ENCODE peak calls at places on chromosomes 4 and X, in nine cellular contexts. Q, H, V, Y, A, S, J, R and N are unnamed samples.

GRCh38 chr4:53780736-53781400 is 189.6 kb upstream of the LNX1 start:
- DNase-seq in Q (no peak), H (no peak), V (peak), Y (no peak), A (no peak), S (no peak), J (no peak), R (no peak), N (no peak)

GRCh38 chr4:128775477-128775876 is 34.0 kb upstream of the JADE1 start:
- DNase-seq in Q (no peak), H (no peak), V (no peak), Y (no peak), A (no peak), S (no peak), J (no peak), R (no peak), N (no peak)

GRCh38 chrX:28552322-28552721 is 34.9 kb upstream of the IL1RAPL1 start:
- DNase-seq in Q (no peak), H (no peak), V (no peak), Y (no peak), A (no peak), S (no peak), J (no peak), R (no peak), N (no peak)

GRCh38 chr4:82688091-82688815 is 110.3 kb downstream of the SCD5 start:
- DNase-seq in Q (no peak), H (no peak), V (no peak), Y (no peak), A (no peak), S (no peak), J (no peak), R (no peak), N (no peak)

GRCh38 chr4:102447413-102447812 is 53.7 kb upstream of the NFKB1 start:
- DNase-seq in Q (no peak), H (no peak), V (no peak), Y (no peak), A (no peak), S (no peak), J (no peak), R (no peak), N (no peak)

GRCh38 chrX:47746446-47746845 is 87.5 kb upstream of the UXT start:
- DNase-seq in Q (no peak), H (no peak), V (no peak), Y (no peak), A (no peak), S (no peak), J (no peak), R (no peak), N (peak)

GRCh38 chr4:92304636-92305035 is 870 bp downstream of the GRID2 start:
- DNase-seq in Q (no peak), H (no peak), V (no peak), Y (no peak), A (no peak), S (no peak), J (no peak), R (no peak), N (no peak)

GRCh38 chrX:112147206-112147605 is 64.6 kb upstream of the TRPC5 start:
- DNase-seq in Q (peak), H (no peak), V (peak), Y (no peak), A (no peak), S (no peak), J (no peak), R (no peak), N (no peak)

GRCh38 chr4:98468744-98469143 is 189.7 kb downstream of the TSPAN5 start:
- DNase-seq in Q (no peak), H (no peak), V (no peak), Y (no peak), A (no peak), S (no peak), J (no peak), R (no peak), N (peak)

GRCh38 chr4:145852256-145852839 is 86.3 kb downstream of the ZNF827 start:
- DNase-seq in Q (no peak), H (no peak), V (no peak), Y (no peak), A (no peak), S (no peak), J (no peak), R (no peak), N (no peak)

GRCh38 chrX:49673394-49673793 is 22.4 kb downstream of the PAGE1 start:
- DNase-seq in Q (peak), H (no peak), V (no peak), Y (no peak), A (no peak), S (no peak), J (no peak), R (no peak), N (no peak)

GRCh38 chr4:27387706-27388105 is 527.1 kb downstream of the STIM2 start:
- DNase-seq in Q (no peak), H (no peak), V (no peak), Y (no peak), A (no peak), S (no peak), J (no peak), R (no peak), N (no peak)

GRCh38 chrX:135707880-135708279 is 5.6 kb upstream of the CT45A1 start:
- DNase-seq in Q (peak), H (no peak), V (peak), Y (no peak), A (no peak), S (no peak), J (peak), R (peak), N (no peak)

GRCh38 chrX:70354726-70355125 is 64.8 kb downstream of the KIF4A start:
- DNase-seq in Q (no peak), H (no peak), V (no peak), Y (no peak), A (no peak), S (no peak), J (no peak), R (no peak), N (no peak)

GRCh38 chr4:176545886-176546285 is 226.1 kb downstream of the SPCS3 start:
- DNase-seq in Q (no peak), H (no peak), V (no peak), Y (no peak), A (no peak), S (no peak), J (no peak), R (no peak), N (no peak)

GRCh38 chrX:150704030-150704613 is 10.9 kb downstream of the MTMR1 start:
- DNase-seq in Q (no peak), H (no peak), V (no peak), Y (no peak), A (no peak), S (no peak), J (no peak), R (no peak), N (no peak)

GRCh38 chrX:13404364-13404763 is 84.5 kb upstream of the ATXN3L start:
- DNase-seq in Q (no peak), H (no peak), V (no peak), Y (no peak), A (no peak), S (no peak), J (no peak), R (no peak), N (no peak)

GRCh38 chr4:24229976-24230375 is 340.1 kb upstream of the PPARGC1A start:
- DNase-seq in Q (no peak), H (no peak), V (no peak), Y (no peak), A (no peak), S (no peak), J (no peak), R (no peak), N (no peak)

GRCh38 chr4:183098080-183098722 is 856 bp upstream of the WWC2 start:
- DNase-seq in Q (peak), H (peak), V (peak), Y (peak), A (peak), S (peak), J (peak), R (peak), N (peak)

GRCh38 chr4:6105311-6105911 is 87.2 kb upstream of the C4orf50 start:
- DNase-seq in Q (no peak), H (no peak), V (no peak), Y (peak), A (peak), S (no peak), J (no peak), R (no peak), N (no peak)

GRCh38 chr4:156475322-156475721 is 496.3 kb downstream of the PDGFC start:
- DNase-seq in Q (no peak), H (no peak), V (peak), Y (no peak), A (no peak), S (no peak), J (no peak), R (peak), N (no peak)

GRCh38 chrX:11555759-11556158 is 110.0 kb downstream of the ARHGAP6 start:
- DNase-seq in Q (no peak), H (no peak), V (no peak), Y (no peak), A (no peak), S (no peak), J (no peak), R (peak), N (no peak)

GRCh38 chr4:71231073-71231752 is 107.6 kb upstream of the SLC4A4 start:
- DNase-seq in Q (no peak), H (peak), V (no peak), Y (peak), A (peak), S (peak), J (peak), R (no peak), N (peak)

GRCh38 chr4:105022811-105023667 is 123.6 kb upstream of the TET2 start:
- DNase-seq in Q (no peak), H (no peak), V (no peak), Y (no peak), A (no peak), S (no peak), J (no peak), R (no peak), N (no peak)

GRCh38 chr4:143282170-143282760 is 54.4 kb upstream of the GAB1 start:
- DNase-seq in Q (no peak), H (no peak), V (no peak), Y (no peak), A (no peak), S (no peak), J (no peak), R (no peak), N (no peak)

GRCh38 chr4:153792893-153793227 is 4.0 kb upstream of the SFRP2 start:
- DNase-seq in Q (no peak), H (no peak), V (no peak), Y (no peak), A (no peak), S (no peak), J (no peak), R (no peak), N (no peak)

GRCh38 chr4:45347056-45347455 is 620.7 kb upstream of the GNPDA2 start:
- DNase-seq in Q (no peak), H (no peak), V (no peak), Y (no peak), A (no peak), S (no peak), J (no peak), R (no peak), N (no peak)

GRCh38 chr4:150482581-150482980 is 99.4 kb upstream of the MAB21L2 start:
- DNase-seq in Q (no peak), H (no peak), V (no peak), Y (no peak), A (no peak), S (no peak), J (no peak), R (no peak), N (no peak)

GRCh38 chr4:66062044-66062443 is 391.8 kb upstream of the EPHA5 start:
- DNase-seq in Q (no peak), H (no peak), V (no peak), Y (no peak), A (no peak), S (no peak), J (no peak), R (no peak), N (no peak)

GRCh38 chr4:7192252-7193039 is at the start of gene SORCS2:
- DNase-seq in Q (peak), H (peak), V (peak), Y (peak), A (peak), S (no peak), J (peak), R (peak), N (peak)

GRCh38 chr4:166957451-166957850 is 276.8 kb downstream of the SPOCK3 start:
- DNase-seq in Q (no peak), H (no peak), V (no peak), Y (no peak), A (no peak), S (no peak), J (no peak), R (no peak), N (no peak)

GRCh38 chr4:130187587-130187986 is 1091.6 kb downstream of the C4orf33 start:
- DNase-seq in Q (no peak), H (no peak), V (no peak), Y (no peak), A (no peak), S (no peak), J (no peak), R (no peak), N (no peak)

GRCh38 chr4:1558205-1558604 is 125.9 kb downstream of the FAM53A start:
- DNase-seq in Q (no peak), H (no peak), V (no peak), Y (no peak), A (no peak), S (no peak), J (no peak), R (no peak), N (no peak)

GRCh38 chr4:529563-529962 is 30.6 kb downstream of the PIGG start:
- DNase-seq in Q (no peak), H (no peak), V (no peak), Y (no peak), A (no peak), S (no peak), J (no peak), R (no peak), N (no peak)

GRCh38 chrX:69161786-69162349 is 3.4 kb downstream of the PJA1 start:
- DNase-seq in Q (no peak), H (no peak), V (no peak), Y (no peak), A (no peak), S (no peak), J (no peak), R (no peak), N (no peak)
- TF ChIP-seq EP300 in Q (no peak), H (no peak), V (no peak), Y (no peak), A (no peak), S (no peak), J (no peak), R (no peak), N (no peak)

GRCh38 chr4:52368895-52369294 is 290.2 kb downstream of the USP46 start:
- DNase-seq in Q (no peak), H (no peak), V (no peak), Y (no peak), A (no peak), S (no peak), J (no peak), R (peak), N (no peak)

GRCh38 chr4:52370576-52370975 is 288.5 kb downstream of the USP46 start:
- DNase-seq in Q (no peak), H (no peak), V (no peak), Y (no peak), A (no peak), S (no peak), J (no peak), R (no peak), N (no peak)

GRCh38 chr4:52371861-52372260 is 287.2 kb downstream of the USP46 start:
- DNase-seq in Q (no peak), H (no peak), V (no peak), Y (no peak), A (no peak), S (no peak), J (no peak), R (no peak), N (no peak)

GRCh38 chr4:52369649-52370048 is 289.5 kb downstream of the USP46 start:
- DNase-seq in Q (no peak), H (no peak), V (no peak), Y (no peak), A (no peak), S (no peak), J (no peak), R (peak), N (no peak)

GRCh38 chr4:52366625-52367024 is 292.5 kb downstream of the USP46 start:
- DNase-seq in Q (no peak), H (no peak), V (no peak), Y (no peak), A (no peak), S (no peak), J (no peak), R (no peak), N (no peak)
- H3K27ac ChIP-seq in Q (no peak), H (no peak), V (no peak), Y (no peak), A (no peak), S (no peak), J (no peak), R (no peak), N (no peak)

GRCh38 chr4:78642934-78643333 is 91.4 kb downstream of the ANXA3 start:
- DNase-seq in Q (peak), H (no peak), V (no peak), Y (no peak), A (no peak), S (no peak), J (peak), R (no peak), N (no peak)
- TF ChIP-seq EP300 in Q (peak), H (no peak), V (no peak), Y (no peak), A (no peak), S (no peak), J (no peak), R (no peak), N (no peak)

DNA sequence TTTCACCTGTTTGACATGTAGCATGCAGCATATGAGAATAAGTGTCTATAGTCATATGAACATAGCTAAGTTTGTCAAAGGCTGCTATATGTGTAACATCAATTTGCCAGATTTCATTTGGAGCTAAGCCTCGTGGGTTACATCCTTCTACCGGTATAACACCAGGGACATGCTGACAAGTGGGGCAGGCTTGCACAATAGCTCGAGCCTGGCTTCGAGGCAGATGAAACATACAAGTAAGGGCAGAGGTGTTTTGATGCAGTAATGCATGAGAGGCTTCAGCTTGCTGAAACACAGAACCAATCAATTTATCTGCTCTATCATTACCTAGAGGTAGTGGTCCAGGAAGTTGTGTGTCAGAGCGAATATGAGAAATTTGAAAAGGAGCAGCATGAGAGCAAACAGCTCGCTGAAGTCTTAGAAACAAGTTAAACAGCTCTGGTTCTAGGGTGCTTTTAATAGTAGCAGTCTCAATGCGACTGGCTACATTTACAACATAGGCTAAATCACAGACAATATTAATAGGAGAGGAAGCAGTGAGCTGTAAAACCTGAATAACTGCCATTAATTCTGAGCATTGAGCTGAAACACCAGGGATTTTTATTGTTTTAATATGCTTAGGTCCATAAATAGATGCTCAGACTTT is 14.9 kb upstream of the UGDH start:
- DNase-seq in Q (no peak), H (no peak), V (peak), Y (no peak), A (no peak), S (no peak), J (no peak), R (no peak), N (no peak)
- H3K27ac ChIP-seq in Q (no peak), H (no peak), V (peak), Y (no peak), A (peak), S (no peak), J (no peak), R (no peak), N (no peak)